ENCODE peak calls at places on chromosomes 12 and 14, in eight cellular contexts. L is OCI-LY7; U is HL-60; I is AG10803; V is CD8-positive, alpha-beta T cell; J is A549; G is AG04449; A is astrocyte of the spinal cord. X is an unnamed sample.

GRCh38 chr14:55477680-55478079 is 37.3 kb upstream of the TBPL2 start:
- DNase-seq in A (no peak), L (no peak), U (no peak), G (no peak), I (no peak), J (no peak), V (no peak), X (peak; percentile 40)

GRCh38 chr12:49336645-49337584 is at the start of gene C1QL4:
- DNase-seq in V (peak; percentile 93), A (peak; percentile 63), U (peak; percentile 43), J (peak; percentile 84), L (peak; percentile 82), G (no peak), I (peak; percentile 45), X (no peak)

GRCh38 chr14:103628221-103628683 is 759 bp upstream of the KLC1 start:
- DNase-seq in I (peak; percentile 79), L (peak; percentile 28), G (no peak), J (peak; percentile 72), U (no peak), A (peak; percentile 79), V (no peak), X (peak; percentile 41)

GRCh38 chr14:104794641-104795467 is 694 bp downstream of the AKT1 start:
- DNase-seq in U (no peak), G (no peak), I (peak; percentile 21), A (peak; percentile 14), V (no peak), J (no peak), L (peak; percentile 58), X (no peak)

GRCh38 chr14:56659964-56660551 is 80.5 kb downstream of the TMEM260 start:
- DNase-seq in L (peak; percentile 40), V (no peak), I (peak; percentile 51), G (peak; percentile 7), A (peak; percentile 44), J (peak; percentile 54), U (peak; percentile 5), X (peak; percentile 68)

GRCh38 chr12:110109037-110109836 is 14.9 kb upstream of the IFT81 start:
- DNase-seq in I (peak; percentile 100), A (peak; percentile 99), U (peak; percentile 70), J (peak; percentile 77), V (no peak), L (no peak), G (peak; percentile 100), X (peak; percentile 98)

GRCh38 chr14:104972301-104973211 is 5.6 kb downstream of the AHNAK2 start:
- DNase-seq in U (no peak), V (no peak), J (peak; percentile 79), I (peak; percentile 80), L (no peak), G (no peak), A (peak; percentile 36), X (peak; percentile 88)

GRCh38 chr14:103103461-103104388 is 9.2 kb downstream of the EXOC3L4 start:
- DNase-seq in J (peak; percentile 88), I (peak; percentile 66), V (no peak), L (no peak), G (no peak), A (no peak), U (no peak), X (no peak)

GRCh38 chr12:79373896-79374499 is 316.8 kb downstream of the PAWR start:
- DNase-seq in L (peak; percentile 25), J (peak; percentile 41), G (no peak), U (no peak), V (no peak), I (peak; percentile 16), A (peak; percentile 29), X (no peak)

GRCh38 chr14:50053935-50054334 is 62.4 kb downstream of the VCPKMT start:
- DNase-seq in I (no peak), A (no peak), J (no peak), V (no peak), G (no peak), U (no peak), L (no peak), X (no peak)

GRCh38 chr12:112170376-112170775 is 45.0 kb downstream of the TRAFD1 start:
- DNase-seq in A (peak; percentile 7), L (peak; percentile 26), V (peak; percentile 63), G (no peak), J (peak; percentile 49), I (peak; percentile 52), U (no peak), X (no peak)

GRCh38 chr14:99879401-99880295 is 86.4 kb downstream of the EML1 start:
- DNase-seq in A (peak; percentile 86), U (no peak), J (no peak), L (no peak), G (peak; percentile 61), V (no peak), I (peak; percentile 88), X (peak; percentile 55)

GRCh38 chr12:88558341-88558867 is 21.9 kb downstream of the KITLG start:
- DNase-seq in J (no peak), I (no peak), L (no peak), U (no peak), A (no peak), V (no peak), G (no peak), X (no peak)

GRCh38 chr12:101051901-101052550 is 158.0 kb downstream of the SLC5A8 start:
- DNase-seq in U (no peak), I (peak; percentile 97), J (peak; percentile 48), G (no peak), A (peak; percentile 72), L (no peak), V (no peak), X (peak; percentile 91)

GRCh38 chr12:100229036-100229635 is 28.5 kb downstream of the ACTR6 start:
- DNase-seq in J (no peak), I (peak; percentile 3), G (no peak), L (peak; percentile 21), V (no peak), U (no peak), A (no peak), X (no peak)

GRCh38 chr14:33951183-33951840 is 438 bp upstream of the EGLN3 start:
- DNase-seq in U (no peak), L (no peak), I (no peak), J (no peak), A (no peak), G (no peak), V (no peak), X (no peak)

GRCh38 chr12:114774181-114774580 is 90.2 kb upstream of the TBX3 start:
- DNase-seq in V (no peak), I (no peak), G (no peak), L (no peak), U (no peak), A (peak; percentile 75), J (peak; percentile 16), X (no peak)

GRCh38 chr14:74325446-74325845 is 22.7 kb upstream of the ABCD4 start:
- DNase-seq in U (no peak), G (no peak), J (no peak), A (no peak), L (no peak), I (no peak), V (no peak), X (no peak)

GRCh38 chr12:54404061-54405004 is 14.7 kb downstream of the ITGA5 start:
- DNase-seq in J (no peak), L (peak; percentile 73), I (peak; percentile 58), A (peak; percentile 62), V (peak; percentile 75), U (no peak), G (no peak), X (no peak)

GRCh38 chr12:1529228-1529861 is 65.0 kb downstream of the FBXL14 start:
- DNase-seq in U (no peak), J (no peak), I (no peak), A (no peak), V (no peak), G (no peak), L (no peak), X (no peak)

DNA sequence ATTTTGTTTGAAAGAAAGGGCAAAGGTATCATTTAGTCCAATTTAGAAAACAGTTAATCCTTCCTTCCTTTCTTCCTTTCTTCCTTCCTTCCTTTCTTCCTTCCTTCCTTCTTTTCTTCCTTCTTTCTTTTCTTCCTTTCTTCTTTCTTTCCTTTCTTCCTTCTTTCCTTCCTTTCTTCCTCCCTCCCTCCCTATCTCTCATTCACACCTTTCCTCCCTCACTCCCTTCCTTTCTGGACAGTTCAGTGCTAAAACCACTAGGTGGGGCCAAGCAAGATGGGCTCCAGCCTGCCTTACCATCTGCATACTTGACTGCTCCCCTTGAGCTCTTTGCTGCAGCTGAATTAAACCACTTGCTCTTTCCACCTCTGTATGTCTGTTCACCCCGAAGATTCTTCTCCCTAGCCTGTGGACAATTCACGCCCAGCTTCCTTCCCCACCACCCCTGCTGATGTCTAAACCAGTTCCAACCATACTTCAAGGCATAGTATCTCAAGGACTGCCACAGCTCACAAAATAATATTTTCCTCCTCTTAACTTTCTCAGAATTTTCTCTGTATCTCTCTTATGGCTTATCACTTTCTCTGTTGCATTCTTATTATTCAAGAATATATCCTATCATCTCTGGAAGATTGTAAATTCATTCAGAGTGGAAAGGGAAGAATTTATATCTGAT is 78.0 kb downstream of the DBX2 start:
- DNase-seq in A (no peak), L (peak; percentile 19), I (peak; percentile 6), U (no peak), V (no peak), G (no peak), J (peak; percentile 18), X (no peak)
- TF ChIP-seq CTCF in A (peak; percentile 63), L (peak; percentile 76), I (peak; percentile 48), U (no peak), V (no peak), G (peak; percentile 49), J (no peak), X (peak; percentile 84)

GRCh38 chr12:127146991-127147718 is 1119.8 kb upstream of the TMEM132C start:
- DNase-seq in U (no peak), J (no peak), I (no peak), L (no peak), A (no peak), V (no peak), G (no peak), X (no peak)
- H3K4me3 ChIP-seq in U (no peak overlapping the region), J (peak overlapping the region; percentile 53), I (no peak overlapping the region), L (no peak overlapping the region), A (no peak overlapping the region), V (no peak overlapping the region), G (no peak overlapping the region), X (no peak overlapping the region)

GRCh38 chr12:96399919-96400630 is at the start of gene CDK17:
- DNase-seq in U (peak; percentile 68), J (peak; percentile 78), A (peak; percentile 90), V (peak; percentile 93), G (no peak), L (peak; percentile 90), I (peak; percentile 85), X (no peak)
- TF ChIP-seq CTCF in U (no peak), J (peak; percentile 90), A (peak; percentile 40), V (no peak), G (peak; percentile 43), L (no peak), I (no peak), X (peak; percentile 29)

GRCh38 chr14:25463475-25463874 is 413.5 kb upstream of the STXBP6 start:
- DNase-seq in J (no peak), V (no peak), I (no peak), L (no peak), U (no peak), A (no peak), G (no peak), X (no peak)

GRCh38 chr14:25464078-25464477 is 414.1 kb upstream of the STXBP6 start:
- DNase-seq in I (no peak), G (no peak), U (no peak), L (no peak), J (no peak), A (no peak), V (no peak), X (no peak)

GRCh38 chr14:25461780-25462179 is 411.8 kb upstream of the STXBP6 start:
- DNase-seq in L (no peak), I (no peak), V (no peak), G (no peak), J (no peak), A (no peak), U (no peak), X (no peak)

GRCh38 chr14:25464772-25465171 is 414.8 kb upstream of the STXBP6 start:
- DNase-seq in L (no peak), V (no peak), A (no peak), I (no peak), J (no peak), U (no peak), G (no peak), X (no peak)
- H3K4me3 ChIP-seq in L (no peak overlapping the region), V (no peak overlapping the region), A (no peak overlapping the region), I (no peak overlapping the region), J (no peak overlapping the region), U (no peak overlapping the region), G (no peak overlapping the region), X (no peak overlapping the region)

X was measured in retinal pigment epithelial cell.